ENCODE peak calls at places on chromosomes 2 and 18, in seven cellular contexts. One of them, this sample, is unnamed.

GRCh38 chr18:3455938-3456685 is 6.1 kb downstream of the TGIF1 start:
- DNase-seq in astrocyte of the spinal cord: peak
- DNase-seq in psoas muscle: no peak
- DNase-seq in hepatocyte: peak
- DNase-seq in ovary: no peak
- DNase-seq in mammary epithelial cell: peak
- DNase-seq in HepG2: peak
- DNase-seq in this sample: no peak

GRCh38 chr2:56580242-56580641 is 396.5 kb downstream of the CCDC85A start:
- DNase-seq in astrocyte of the spinal cord: peak
- DNase-seq in psoas muscle: no peak
- DNase-seq in ovary: no peak
- DNase-seq in mammary epithelial cell: peak
- DNase-seq in HepG2: no peak
- DNase-seq in hepatocyte: no peak
- DNase-seq in this sample: no peak

GRCh38 chr2:37349376-37349775 is 4.9 kb downstream of the QPCT start:
- DNase-seq in mammary epithelial cell: no peak
- DNase-seq in hepatocyte: no peak
- DNase-seq in HepG2: peak
- DNase-seq in astrocyte of the spinal cord: no peak
- DNase-seq in psoas muscle: no peak
- DNase-seq in ovary: no peak
- DNase-seq in this sample: no peak

GRCh38 chr2:44941551-44942234 is at the start of gene SIX3:
- DNase-seq in HepG2: no peak
- DNase-seq in mammary epithelial cell: peak
- DNase-seq in ovary: no peak
- DNase-seq in hepatocyte: no peak
- DNase-seq in astrocyte of the spinal cord: no peak
- DNase-seq in psoas muscle: no peak
- DNase-seq in this sample: no peak

GRCh38 chr2:1641498-1641897 is 102.8 kb downstream of the PXDN start:
- DNase-seq in HepG2: no peak
- DNase-seq in ovary: no peak
- DNase-seq in psoas muscle: no peak
- DNase-seq in hepatocyte: peak
- DNase-seq in mammary epithelial cell: no peak
- DNase-seq in astrocyte of the spinal cord: no peak
- DNase-seq in this sample: no peak

GRCh38 chr2:156331572-156332451 is 709 bp downstream of the NR4A2 start:
- DNase-seq in HepG2: no peak
- DNase-seq in astrocyte of the spinal cord: peak
- DNase-seq in mammary epithelial cell: peak
- DNase-seq in ovary: peak
- DNase-seq in hepatocyte: peak
- DNase-seq in psoas muscle: peak
- DNase-seq in this sample: peak

GRCh38 chr2:145975406-145975805 is 1455.5 kb upstream of the ZEB2 start:
- DNase-seq in astrocyte of the spinal cord: no peak
- DNase-seq in psoas muscle: no peak
- DNase-seq in ovary: no peak
- DNase-seq in mammary epithelial cell: no peak
- DNase-seq in HepG2: no peak
- DNase-seq in hepatocyte: no peak
- DNase-seq in this sample: no peak

GRCh38 chr2:12923907-12924610 is 207.3 kb downstream of the TRIB2 start:
- DNase-seq in mammary epithelial cell: no peak
- DNase-seq in astrocyte of the spinal cord: peak
- DNase-seq in HepG2: no peak
- DNase-seq in psoas muscle: no peak
- DNase-seq in hepatocyte: no peak
- DNase-seq in ovary: no peak
- DNase-seq in this sample: no peak

GRCh38 chr18:47250415-47251046 is 929 bp downstream of the SKOR2 start:
- DNase-seq in hepatocyte: no peak
- DNase-seq in psoas muscle: no peak
- DNase-seq in HepG2: no peak
- DNase-seq in ovary: no peak
- DNase-seq in mammary epithelial cell: no peak
- DNase-seq in astrocyte of the spinal cord: no peak
- DNase-seq in this sample: no peak

GRCh38 chr2:217820066-217820819 is 182.6 kb downstream of the TNS1 start:
- DNase-seq in astrocyte of the spinal cord: no peak
- DNase-seq in hepatocyte: no peak
- DNase-seq in psoas muscle: no peak
- DNase-seq in mammary epithelial cell: no peak
- DNase-seq in ovary: no peak
- DNase-seq in HepG2: no peak
- DNase-seq in this sample: no peak
- TF ChIP-seq CTCF in astrocyte of the spinal cord: no peak
- TF ChIP-seq CTCF in hepatocyte: no peak
- TF ChIP-seq CTCF in psoas muscle: no peak
- TF ChIP-seq CTCF in mammary epithelial cell: no peak
- TF ChIP-seq CTCF in ovary: no peak
- TF ChIP-seq CTCF in HepG2: no peak
- TF ChIP-seq CTCF in this sample: no peak

GRCh38 chr2:100266126-100266525 is 56.2 kb downstream of the LONRF2 start:
- DNase-seq in ovary: no peak
- DNase-seq in mammary epithelial cell: no peak
- DNase-seq in HepG2: no peak
- DNase-seq in hepatocyte: no peak
- DNase-seq in astrocyte of the spinal cord: no peak
- DNase-seq in psoas muscle: no peak
- DNase-seq in this sample: no peak
- TF ChIP-seq CTCF in ovary: no peak
- TF ChIP-seq CTCF in mammary epithelial cell: no peak
- TF ChIP-seq CTCF in HepG2: no peak
- TF ChIP-seq CTCF in hepatocyte: no peak
- TF ChIP-seq CTCF in astrocyte of the spinal cord: no peak
- TF ChIP-seq CTCF in psoas muscle: no peak
- TF ChIP-seq CTCF in this sample: no peak

GRCh38 chr18:54647176-54647575 is 56.1 kb downstream of the DYNAP start:
- DNase-seq in astrocyte of the spinal cord: peak
- DNase-seq in HepG2: peak
- DNase-seq in mammary epithelial cell: peak
- DNase-seq in ovary: no peak
- DNase-seq in hepatocyte: peak
- DNase-seq in psoas muscle: no peak
- DNase-seq in this sample: no peak
- TF ChIP-seq CTCF in astrocyte of the spinal cord: peak
- TF ChIP-seq CTCF in HepG2: peak
- TF ChIP-seq CTCF in mammary epithelial cell: peak
- TF ChIP-seq CTCF in ovary: no peak
- TF ChIP-seq CTCF in hepatocyte: peak
- TF ChIP-seq CTCF in psoas muscle: no peak
- TF ChIP-seq CTCF in this sample: no peak

GRCh38 chr18:13112982-13113381 is 105.6 kb upstream of the LDLRAD4 start:
- DNase-seq in astrocyte of the spinal cord: peak
- DNase-seq in psoas muscle: peak
- DNase-seq in hepatocyte: peak
- DNase-seq in ovary: no peak
- DNase-seq in mammary epithelial cell: peak
- DNase-seq in HepG2: peak
- DNase-seq in this sample: no peak
- TF ChIP-seq CTCF in astrocyte of the spinal cord: peak
- TF ChIP-seq CTCF in psoas muscle: peak
- TF ChIP-seq CTCF in hepatocyte: peak
- TF ChIP-seq CTCF in ovary: no peak
- TF ChIP-seq CTCF in mammary epithelial cell: peak
- TF ChIP-seq CTCF in HepG2: peak
- TF ChIP-seq CTCF in this sample: no peak

GRCh38 chr2:164114937-164115336 is 379.1 kb upstream of the FIGN start:
- DNase-seq in hepatocyte: no peak
- DNase-seq in HepG2: no peak
- DNase-seq in ovary: no peak
- DNase-seq in mammary epithelial cell: peak
- DNase-seq in psoas muscle: no peak
- DNase-seq in astrocyte of the spinal cord: no peak
- DNase-seq in this sample: no peak

GRCh38 chr2:164109006-164109405 is 373.2 kb upstream of the FIGN start:
- DNase-seq in astrocyte of the spinal cord: no peak
- DNase-seq in hepatocyte: no peak
- DNase-seq in mammary epithelial cell: no peak
- DNase-seq in HepG2: no peak
- DNase-seq in ovary: no peak
- DNase-seq in psoas muscle: no peak
- DNase-seq in this sample: no peak

GRCh38 chr2:164112105-164112504 is 376.3 kb upstream of the FIGN start:
- DNase-seq in mammary epithelial cell: no peak
- DNase-seq in astrocyte of the spinal cord: no peak
- DNase-seq in hepatocyte: no peak
- DNase-seq in ovary: no peak
- DNase-seq in psoas muscle: no peak
- DNase-seq in HepG2: no peak
- DNase-seq in this sample: no peak

GRCh38 chr2:164115806-164116205 is 380.0 kb upstream of the FIGN start:
- DNase-seq in psoas muscle: no peak
- DNase-seq in hepatocyte: no peak
- DNase-seq in mammary epithelial cell: no peak
- DNase-seq in astrocyte of the spinal cord: no peak
- DNase-seq in ovary: no peak
- DNase-seq in HepG2: no peak
- DNase-seq in this sample: no peak

GRCh38 chr2:164110518-164110917 is 374.7 kb upstream of the FIGN start:
- DNase-seq in ovary: no peak
- DNase-seq in psoas muscle: no peak
- DNase-seq in hepatocyte: no peak
- DNase-seq in mammary epithelial cell: peak
- DNase-seq in HepG2: no peak
- DNase-seq in astrocyte of the spinal cord: no peak
- DNase-seq in this sample: no peak
- TF ChIP-seq CTCF in ovary: no peak
- TF ChIP-seq CTCF in psoas muscle: no peak
- TF ChIP-seq CTCF in hepatocyte: no peak
- TF ChIP-seq CTCF in mammary epithelial cell: no peak
- TF ChIP-seq CTCF in HepG2: no peak
- TF ChIP-seq CTCF in astrocyte of the spinal cord: no peak
- TF ChIP-seq CTCF in this sample: no peak

DNA sequence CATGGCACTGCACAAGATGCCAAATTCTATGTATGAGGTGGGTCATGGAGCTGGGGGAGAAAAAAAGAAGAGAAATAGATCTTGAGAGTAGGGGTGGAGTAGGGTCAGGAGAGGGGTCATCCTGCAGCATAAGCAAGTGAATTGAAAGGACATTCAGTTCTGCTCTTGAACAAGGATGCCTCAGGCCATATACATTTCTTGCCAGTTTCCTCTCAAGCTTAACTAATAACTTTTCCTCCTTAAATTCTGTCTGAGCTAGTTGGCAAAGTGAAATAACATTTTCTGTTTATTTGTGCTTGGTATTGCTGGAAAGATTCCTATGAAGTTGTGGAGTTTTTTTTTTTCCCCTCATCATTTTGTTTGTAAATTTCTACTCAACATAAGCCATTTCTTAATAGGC is 99.0 kb upstream of the LTBP1 start:
- DNase-seq in psoas muscle: no peak
- DNase-seq in HepG2: no peak
- DNase-seq in hepatocyte: no peak
- DNase-seq in astrocyte of the spinal cord: no peak
- DNase-seq in mammary epithelial cell: no peak
- DNase-seq in ovary: no peak
- DNase-seq in this sample: no peak
- TF ChIP-seq CTCF in psoas muscle: no peak
- TF ChIP-seq CTCF in HepG2: no peak
- TF ChIP-seq CTCF in hepatocyte: no peak
- TF ChIP-seq CTCF in astrocyte of the spinal cord: no peak
- TF ChIP-seq CTCF in mammary epithelial cell: no peak
- TF ChIP-seq CTCF in ovary: no peak
- TF ChIP-seq CTCF in this sample: no peak

DNA sequence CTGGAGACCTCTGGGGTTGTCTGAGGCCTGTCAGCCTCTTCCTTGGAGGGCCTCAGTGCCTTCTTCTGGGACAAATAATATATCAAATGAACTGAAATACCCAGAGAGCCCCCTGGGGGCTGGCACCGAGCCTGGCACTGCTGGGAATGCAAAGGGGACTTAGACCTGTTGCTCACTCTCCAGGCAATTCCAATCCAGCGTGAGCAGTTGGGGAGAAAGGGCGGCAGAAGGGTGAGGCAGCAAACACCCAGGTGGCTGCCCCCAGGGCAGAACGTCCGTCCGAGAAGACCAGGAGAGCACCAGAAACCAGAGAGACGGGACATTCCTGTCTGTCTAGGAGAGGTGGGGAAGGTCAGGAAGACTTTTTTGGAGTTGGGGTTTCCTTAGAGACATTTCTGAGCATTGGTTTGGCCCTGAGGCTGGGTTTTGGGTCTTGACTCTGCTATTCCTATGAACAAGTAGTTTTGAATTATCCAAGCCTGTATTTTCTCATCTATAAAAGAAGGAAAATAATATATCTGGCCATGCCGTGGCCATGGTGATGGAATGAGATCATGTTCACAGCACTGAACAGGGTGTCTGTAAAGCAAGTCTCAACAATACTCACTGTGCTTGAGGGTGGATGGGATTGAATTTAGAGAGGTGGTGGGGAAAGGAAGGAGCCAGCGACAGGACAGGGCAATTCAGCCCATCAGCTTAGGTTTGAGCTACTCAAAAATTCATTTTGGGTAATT is 44.3 kb upstream of the ZBTB7C start:
- DNase-seq in HepG2: no peak
- DNase-seq in astrocyte of the spinal cord: no peak
- DNase-seq in mammary epithelial cell: peak
- DNase-seq in psoas muscle: no peak
- DNase-seq in hepatocyte: no peak
- DNase-seq in ovary: no peak
- DNase-seq in this sample: no peak
- TF ChIP-seq CTCF in HepG2: no peak
- TF ChIP-seq CTCF in astrocyte of the spinal cord: no peak
- TF ChIP-seq CTCF in mammary epithelial cell: peak
- TF ChIP-seq CTCF in psoas muscle: no peak
- TF ChIP-seq CTCF in hepatocyte: no peak
- TF ChIP-seq CTCF in ovary: no peak
- TF ChIP-seq CTCF in this sample: no peak

DNA sequence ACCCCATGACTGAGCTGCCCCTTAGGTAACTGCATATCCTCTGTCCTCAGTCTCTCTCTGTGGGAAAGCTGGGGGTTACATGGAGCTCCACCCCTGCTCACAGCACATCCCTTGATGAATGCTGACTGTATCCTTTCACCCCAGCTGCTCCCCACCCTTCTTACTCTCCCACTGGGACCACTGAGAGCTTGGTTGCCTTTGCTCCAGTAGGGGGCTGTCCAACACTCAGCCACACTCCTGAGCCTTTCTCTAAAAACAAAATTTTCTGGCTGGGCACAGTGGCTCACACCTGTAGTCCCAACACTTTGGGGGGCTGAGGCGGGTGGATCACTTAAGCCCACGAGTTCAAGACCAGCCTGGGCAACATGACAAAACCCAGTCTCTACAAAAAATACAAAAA is 89.2 kb upstream of the MSH2 start:
- DNase-seq in mammary epithelial cell: no peak
- DNase-seq in astrocyte of the spinal cord: no peak
- DNase-seq in hepatocyte: no peak
- DNase-seq in HepG2: no peak
- DNase-seq in psoas muscle: no peak
- DNase-seq in ovary: no peak
- DNase-seq in this sample: no peak
- TF ChIP-seq CTCF in mammary epithelial cell: no peak
- TF ChIP-seq CTCF in astrocyte of the spinal cord: peak
- TF ChIP-seq CTCF in hepatocyte: no peak
- TF ChIP-seq CTCF in HepG2: peak
- TF ChIP-seq CTCF in psoas muscle: no peak
- TF ChIP-seq CTCF in ovary: no peak
- TF ChIP-seq CTCF in this sample: no peak